ENCODE peak calls at places on chromosomes 7 and 10, in nine cellular contexts. T is GM23248; S is PC-3; K is A549; E is esophagus squamous epithelium; W is endodermal cell; Q is MM.1S; R is CD4-positive, alpha-beta memory T cell; J is pancreas. U is an unnamed sample.
A peak's percentile ranks its signal among the peaks of the same experiment; 100 is the strongest.

GRCh38 chr10:79310217-79310865 is 36.9 kb upstream of the PPIF start:
- DNase-seq in R (no peak), T (no peak), Q (no peak), W (no peak), J (no peak), K (no peak), E (no peak), S (no peak), U (no peak)

GRCh38 chr10:13441476-13441875 is 87.3 kb downstream of the BEND7 start:
- DNase-seq in Q (no peak), K (no peak), W (no peak), J (no peak), T (no peak), E (no peak), S (no peak), R (no peak), U (no peak)

GRCh38 chr7:66883716-66884115 is 37.3 kb upstream of the TMEM248 start:
- DNase-seq in J (no peak), S (peak; percentile 54), R (no peak), E (no peak), W (no peak), K (no peak), Q (no peak), T (peak; percentile 56), U (no peak)

GRCh38 chr7:35647171-35647574 is 47.8 kb downstream of the HERPUD2 start:
- DNase-seq in R (no peak), K (no peak), Q (peak; percentile 19), T (no peak), W (peak; percentile 86), S (no peak), E (no peak), J (peak; percentile 60), U (no peak)

GRCh38 chr7:148941598-148942280 is 57.6 kb upstream of the EZH2 start:
- DNase-seq in E (no peak), K (peak; percentile 92), W (peak; percentile 89), R (peak; percentile 77), Q (peak; percentile 90), T (peak; percentile 79), J (peak; percentile 59), S (peak; percentile 75), U (peak; percentile 90)

GRCh38 chr7:110909102-110909501 is 181.8 kb upstream of the LRRN3 start:
- DNase-seq in S (peak; percentile 65), Q (no peak), E (no peak), W (no peak), T (no peak), K (peak; percentile 11), J (peak; percentile 27), R (no peak), U (no peak)

GRCh38 chr7:47333959-47334358 is 248.0 kb downstream of the TNS3 start:
- DNase-seq in T (no peak), J (no peak), Q (no peak), R (no peak), K (no peak), S (no peak), E (no peak), W (peak; percentile 36), U (no peak)

GRCh38 chr7:35250452-35250851 is 3.4 kb downstream of the TBX20 start:
- DNase-seq in Q (no peak), K (no peak), T (no peak), J (no peak), E (no peak), R (no peak), S (no peak), W (no peak), U (no peak)

GRCh38 chr7:7789551-7789988 is 71.2 kb upstream of the RPA3 start:
- DNase-seq in T (no peak), R (no peak), W (no peak), J (no peak), E (no peak), K (no peak), S (no peak), Q (peak; percentile 62), U (no peak)

GRCh38 chr10:110512461-110513187 is 14.9 kb downstream of the DUSP5 start:
- DNase-seq in T (peak; percentile 91), K (peak; percentile 77), R (no peak), J (no peak), W (no peak), S (peak; percentile 80), Q (peak; percentile 6), E (no peak), U (no peak)

GRCh38 chr10:78165617-78166016 is 132.0 kb downstream of the RPS24 start:
- DNase-seq in J (no peak), K (peak; percentile 29), Q (no peak), S (peak; percentile 83), W (peak; percentile 78), R (no peak), E (no peak), T (no peak), U (no peak)

GRCh38 chr7:55774327-55775050 is 88.1 kb downstream of the SEPTIN14 start:
- DNase-seq in E (no peak), Q (no peak), J (peak; percentile 53), S (peak; percentile 13), R (no peak), K (no peak), T (no peak), W (peak; percentile 63), U (no peak)

GRCh38 chr7:107463139-107464078 is 6.4 kb upstream of the GPR22 start:
- DNase-seq in T (peak; percentile 82), E (no peak), K (peak; percentile 71), Q (peak; percentile 53), R (peak; percentile 44), J (peak; percentile 60), S (peak; percentile 80), W (peak; percentile 79), U (peak; percentile 56)

GRCh38 chr10:49347342-49347741 is 48.4 kb downstream of the C10orf71 start:
- DNase-seq in Q (no peak), W (no peak), E (no peak), K (no peak), S (no peak), J (no peak), R (no peak), T (no peak), U (no peak)

GRCh38 chr10:34474555-34474954 is 340.5 kb downstream of the PARD3 start:
- DNase-seq in J (no peak), W (no peak), E (no peak), K (no peak), Q (no peak), S (no peak), T (no peak), R (no peak), U (no peak)

DNA sequence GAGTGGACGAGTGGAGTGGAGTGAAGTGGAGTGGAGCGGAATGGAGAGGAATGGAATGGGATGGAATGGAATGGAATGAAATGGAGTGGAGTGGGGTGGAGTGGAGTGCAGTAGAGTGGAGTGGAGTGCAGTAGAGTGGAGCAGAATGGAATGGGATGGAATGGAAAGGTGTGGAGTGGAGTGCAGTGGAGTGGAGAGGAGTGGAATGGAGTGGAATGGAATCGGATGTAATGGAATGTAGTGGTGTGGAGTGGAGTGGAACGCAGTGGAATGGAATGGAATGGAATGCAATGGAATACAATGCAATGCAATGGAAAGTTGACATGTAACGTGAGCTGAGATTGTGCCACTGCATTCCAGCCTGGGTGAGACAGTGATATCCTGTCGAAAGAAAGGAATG is 46.4 kb downstream of the ZNF716 start:
- DNase-seq in W (no peak), J (no peak), K (no peak), T (no peak), E (no peak), R (no peak), Q (no peak), S (no peak), U (no peak)
- H3K9me3 ChIP-seq in W (peaks cover 88% of the 10 kb centered on the region), J (no peaks in the 10 kb centered on the region), K (peaks cover 6% of the 10 kb centered on the region), T (no peaks in the 10 kb centered on the region), E (peaks cover 6% of the 10 kb centered on the region), R (peaks cover 17% of the 10 kb centered on the region), Q (no peaks in the 10 kb centered on the region), S (peaks cover 31% of the 10 kb centered on the region), U (no peaks in the 10 kb centered on the region)

DNA sequence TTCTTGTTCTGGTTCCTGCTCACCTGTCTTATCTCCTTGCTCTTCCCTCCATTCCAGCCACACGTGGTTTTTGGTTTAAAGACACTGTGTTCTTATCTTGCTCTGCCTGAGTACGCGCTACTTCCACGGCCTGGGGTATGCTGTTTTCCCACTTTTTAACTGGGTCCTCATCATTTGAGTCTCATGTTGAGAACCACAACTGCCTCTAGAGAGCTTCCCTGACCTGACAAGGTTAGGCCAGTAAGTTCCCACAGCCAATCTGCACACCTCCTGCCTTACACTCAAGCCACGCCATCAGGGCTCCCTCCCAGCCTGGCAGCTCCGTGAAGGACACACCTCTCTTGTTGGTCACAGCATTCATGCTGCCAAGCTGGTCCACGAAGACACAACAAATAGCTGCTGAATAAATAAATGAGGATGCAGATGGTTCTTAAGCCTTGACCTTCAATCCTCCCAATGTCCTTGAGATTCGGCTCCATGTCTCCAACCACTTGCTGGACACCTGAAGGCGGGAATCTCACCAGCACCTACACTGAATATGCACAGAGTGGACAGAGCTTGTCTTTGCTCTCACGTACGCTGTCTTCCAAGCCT is 201.7 kb upstream of the KLF14 start:
- DNase-seq in T (no peak), K (no peak), Q (no peak), R (no peak), E (no peak), W (no peak), S (peak; percentile 0), J (no peak), U (no peak)
- H3K4me1 ChIP-seq in T (peaks cover 36% of the 10 kb centered on the region), K (peaks cover 79% of the 10 kb centered on the region), Q (no peaks in the 10 kb centered on the region), R (peaks cover 99% of the 10 kb centered on the region), E (peaks cover 72% of the 10 kb centered on the region), W (no peaks in the 10 kb centered on the region), S (peaks cover 22% of the 10 kb centered on the region), J (peaks cover 15% of the 10 kb centered on the region), U (peaks cover 10% of the 10 kb centered on the region)

GRCh38 chr7:118572604-118573003 is 348.1 kb downstream of the ANKRD7 start:
- DNase-seq in K (no peak), T (no peak), W (no peak), S (no peak), J (no peak), Q (peak; percentile 25), E (no peak), R (no peak), U (no peak)

GRCh38 chr7:118573065-118573464 is 348.6 kb downstream of the ANKRD7 start:
- DNase-seq in W (no peak), S (no peak), R (no peak), T (no peak), J (no peak), E (no peak), K (no peak), Q (no peak), U (no peak)

GRCh38 chr7:118580743-118581382 is 356.4 kb downstream of the ANKRD7 start:
- DNase-seq in K (no peak), Q (no peak), W (no peak), J (no peak), S (no peak), E (no peak), T (no peak), R (no peak), U (no peak)

GRCh38 chr7:118575393-118575948 is 351.0 kb downstream of the ANKRD7 start:
- DNase-seq in S (no peak), W (no peak), K (no peak), E (no peak), Q (no peak), T (no peak), R (no peak), J (no peak), U (no peak)
- H3K4me3 ChIP-seq in S (no peak overlapping the region), W (no peak overlapping the region), K (no peak overlapping the region), E (no peak overlapping the region), Q (no peak overlapping the region), T (no peak overlapping the region), R (no peak overlapping the region), J (no peak overlapping the region), U (no peak overlapping the region)

DNA sequence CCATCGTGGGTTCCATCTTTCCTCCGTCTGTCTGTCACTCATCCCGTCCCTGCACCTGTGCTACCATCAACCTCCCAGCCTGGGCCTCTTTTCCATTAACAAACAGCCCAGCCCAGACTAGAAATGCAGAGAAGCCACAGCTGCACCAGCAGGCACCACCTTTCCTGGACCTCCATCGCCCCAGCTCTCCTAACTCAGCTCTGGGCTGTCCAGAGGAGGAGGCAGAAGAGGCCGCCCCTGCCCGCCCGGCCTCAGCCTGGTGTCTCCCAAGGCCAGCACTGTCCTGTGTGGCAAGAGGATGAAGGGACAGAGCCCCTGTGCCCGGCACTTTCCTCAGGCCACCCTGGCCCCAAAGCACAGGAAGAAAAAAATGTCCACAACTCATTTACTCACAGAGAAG is 225.6 kb downstream of the PTPRN2 start:
- DNase-seq in S (no peak), R (no peak), K (no peak), T (no peak), Q (no peak), J (no peak), E (no peak), W (no peak), U (no peak)
- H3K9me3 ChIP-seq in S (no peaks in the 10 kb centered on the region), R (no peaks in the 10 kb centered on the region), K (peaks cover 3% of the 10 kb centered on the region), T (no peaks in the 10 kb centered on the region), Q (no peaks in the 10 kb centered on the region), J (no peaks in the 10 kb centered on the region), E (no peaks in the 10 kb centered on the region), W (peaks cover 55% of the 10 kb centered on the region), U (no peaks in the 10 kb centered on the region)

U was measured in HAP-1.